ENCODE peak calls at places on chromosomes 2 and 18, in four cellular contexts. Z is NB4, R is dorsolateral prefrontal cortex, B is astrocyte of the spinal cord. S is an unnamed sample.

GRCh38 chr2:230262246-230262645 is 36.7 kb downstream of the SP140 start:
- DNase-seq in Z (no peak), R (no peak), B (no peak), S (no peak)

GRCh38 chr2:15223887-15224286 is 337.2 kb downstream of the NBAS start:
- DNase-seq in Z (peak; percentile 9), R (no peak), B (peak; percentile 73), S (no peak)

GRCh38 chr2:44579136-44579836 is 217.5 kb downstream of the CAMKMT start:
- DNase-seq in Z (peak; percentile 28), R (no peak), B (no peak), S (no peak)

GRCh38 chr2:36819090-36819711 is 122.7 kb downstream of the VIT start:
- DNase-seq in Z (no peak), R (no peak), B (no peak), S (no peak)

GRCh38 chr2:64987001-64987962 is 1.9 kb upstream of the SLC1A4 start:
- DNase-seq in Z (peak; percentile 62), R (no peak), B (peak; percentile 39), S (no peak)

GRCh38 chr18:23752796-23753195 is 63.5 kb downstream of the LAMA3 start:
- DNase-seq in Z (no peak), R (no peak), B (no peak), S (no peak)

GRCh38 chr18:77022556-77022955 is 110.0 kb downstream of the MBP start:
- DNase-seq in Z (no peak), R (no peak), B (no peak), S (no peak)

GRCh38 chr2:1972428-1972827 is 228.1 kb upstream of the PXDN start:
- DNase-seq in Z (no peak), R (no peak), B (peak; percentile 81), S (no peak)

GRCh38 chr2:227407601-227408089 is 19.9 kb upstream of the SCYGR1 start:
- DNase-seq in Z (peak; percentile 92), R (no peak), B (no peak), S (no peak)

GRCh38 chr18:23982154-23983071 is 32.1 kb upstream of the TTC39C start:
- DNase-seq in Z (no peak), R (no peak), B (peak; percentile 81), S (no peak)

GRCh38 chr18:48991299-48992055 is 40.7 kb upstream of the SMAD7 start:
- DNase-seq in Z (no peak), R (no peak), B (no peak), S (no peak)

GRCh38 chr18:31590570-31590969 is 1.1 kb upstream of the TTR start:
- DNase-seq in Z (no peak), R (no peak), B (no peak), S (no peak)

GRCh38 chr2:68282814-68283812 is 30.8 kb upstream of the PPP3R1 start:
- DNase-seq in Z (peak; percentile 57), R (no peak), B (peak; percentile 45), S (no peak)

GRCh38 chr18:12564861-12565260 is 93.0 kb downstream of the SPIRE1 start:
- DNase-seq in Z (no peak), R (no peak), B (no peak), S (no peak)

GRCh38 chr2:215415218-215415617 is 20.6 kb downstream of the FN1 start:
- DNase-seq in Z (no peak), R (no peak), B (no peak), S (no peak)
- TF ChIP-seq CTCF in Z (no peak), R (no peak), B (no peak), S (no peak)

DNA sequence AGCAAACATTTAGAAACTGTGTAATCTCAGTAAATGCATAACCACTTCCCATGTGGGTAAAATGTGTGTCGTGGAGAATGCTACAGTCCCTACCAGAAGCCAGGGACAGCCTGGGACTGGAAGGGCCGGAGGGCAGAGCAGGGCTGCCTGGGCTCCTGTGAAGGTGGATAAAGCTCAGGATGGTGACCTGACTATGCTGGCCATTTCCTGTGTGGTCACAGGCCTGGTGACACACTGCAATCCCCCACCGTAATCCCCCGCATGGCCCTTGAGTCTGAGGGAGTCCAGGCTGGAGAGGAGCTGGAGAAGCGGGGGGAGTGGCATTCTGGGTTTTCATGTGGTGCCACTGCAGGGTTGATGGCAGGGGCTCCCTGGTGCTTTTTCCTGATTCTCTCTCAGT is 102.3 kb downstream of the LRRC30 start:
- DNase-seq in Z (no peak), R (no peak), B (no peak), S (no peak)
- TF ChIP-seq CTCF in Z (no peak), R (no peak), B (no peak), S (no peak)

GRCh38 chr2:75482398-75482797 is 78.3 kb downstream of the EVA1A start:
- DNase-seq in Z (no peak), R (no peak), B (no peak), S (no peak)

GRCh38 chr2:75476778-75477177 is 84.0 kb downstream of the EVA1A start:
- DNase-seq in Z (no peak), R (no peak), B (peak; percentile 63), S (no peak)

GRCh38 chr2:75484840-75485239 is 75.9 kb downstream of the EVA1A start:
- DNase-seq in Z (no peak), R (no peak), B (no peak), S (no peak)

GRCh38 chr2:75483878-75484277 is 76.9 kb downstream of the EVA1A start:
- DNase-seq in Z (no peak), R (no peak), B (no peak), S (no peak)

GRCh38 chr2:75481041-75481836 is 79.5 kb downstream of the EVA1A start:
- DNase-seq in Z (peak; percentile 9), R (no peak), B (peak; percentile 15), S (no peak)
- TF ChIP-seq CTCF in Z (peak; percentile 6), R (no peak), B (peak; percentile 45), S (no peak)

DNA sequence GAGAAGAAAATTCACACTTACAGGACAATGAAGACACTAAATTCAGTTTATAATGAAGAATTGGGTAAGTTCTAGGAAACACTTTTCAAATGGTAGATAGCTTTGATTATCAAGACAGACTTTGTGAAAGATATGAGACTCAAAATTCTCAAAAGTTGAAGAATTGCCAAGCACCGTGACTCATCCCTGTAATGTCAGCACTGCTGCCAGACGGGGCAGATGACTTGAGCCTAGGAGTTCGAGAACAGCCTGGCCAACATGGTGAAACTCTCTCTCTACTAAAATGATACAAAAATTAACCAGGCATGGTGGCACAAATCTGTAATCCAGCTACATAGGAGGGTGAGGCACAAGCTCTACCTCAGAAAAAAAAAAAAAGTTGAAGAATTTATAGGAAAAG is 1820.1 kb upstream of the LRRTM1 start:
- DNase-seq in Z (no peak), R (no peak), B (no peak), S (no peak)
- TF ChIP-seq CTCF in Z (no peak), R (no peak), B (no peak), S (no peak)

DNA sequence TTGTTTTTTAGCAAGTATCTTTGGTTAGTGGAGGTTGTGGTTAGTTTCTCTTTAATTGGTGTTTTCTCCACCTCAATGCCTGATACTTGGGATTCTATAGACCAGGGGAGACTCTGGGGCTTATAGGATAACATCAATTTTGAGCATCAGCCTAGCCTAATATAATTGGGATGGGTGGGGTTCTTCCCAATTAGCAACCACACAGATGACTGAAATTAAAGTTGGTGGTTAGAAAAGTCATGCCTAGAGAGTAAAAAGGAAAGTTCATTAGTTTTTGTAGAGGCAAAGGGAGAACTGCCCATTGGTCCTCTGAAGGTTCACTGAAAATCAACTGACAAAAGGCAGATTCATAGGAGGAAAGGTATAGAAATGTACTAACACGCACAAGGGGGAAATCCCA is 843.3 kb downstream of the TSN start:
- DNase-seq in Z (no peak), R (no peak), B (no peak), S (no peak)
- TF ChIP-seq CTCF in Z (no peak), R (no peak), B (no peak), S (no peak)

GRCh38 chr2:108069515-108070310 is 83.4 kb downstream of the SLC5A7 start:
- DNase-seq in Z (no peak), R (no peak), B (no peak), S (no peak)
- TF ChIP-seq CTCF in Z (no peak), R (no peak), B (no peak), S (no peak)

GRCh38 chr2:124027182-124027581 is 2.1 kb downstream of the CNTNAP5 start:
- DNase-seq in Z (peak; percentile 66), R (no peak), B (peak; percentile 35), S (peak; percentile 16)
- TF ChIP-seq CTCF in Z (peak; percentile 63), R (peak; percentile 74), B (peak; percentile 52), S (peak; percentile 90)

GRCh38 chr18:78074400-78075020 is 824.9 kb downstream of the GALR1 start:
- DNase-seq in Z (no peak), R (no peak), B (no peak), S (no peak)

GRCh38 chr18:78071146-78071710 is 821.6 kb downstream of the GALR1 start:
- DNase-seq in Z (no peak), R (no peak), B (no peak), S (no peak)

GRCh38 chr18:78069784-78070664 is 820.4 kb downstream of the GALR1 start:
- DNase-seq in Z (no peak), R (peak; percentile 48), B (no peak), S (no peak)

GRCh38 chr18:78073275-78073674 is 823.6 kb downstream of the GALR1 start:
- DNase-seq in Z (peak; percentile 13), R (no peak), B (no peak), S (no peak)
- TF ChIP-seq CTCF in Z (no peak), R (peak; percentile 58), B (no peak), S (peak; percentile 1)

DNA sequence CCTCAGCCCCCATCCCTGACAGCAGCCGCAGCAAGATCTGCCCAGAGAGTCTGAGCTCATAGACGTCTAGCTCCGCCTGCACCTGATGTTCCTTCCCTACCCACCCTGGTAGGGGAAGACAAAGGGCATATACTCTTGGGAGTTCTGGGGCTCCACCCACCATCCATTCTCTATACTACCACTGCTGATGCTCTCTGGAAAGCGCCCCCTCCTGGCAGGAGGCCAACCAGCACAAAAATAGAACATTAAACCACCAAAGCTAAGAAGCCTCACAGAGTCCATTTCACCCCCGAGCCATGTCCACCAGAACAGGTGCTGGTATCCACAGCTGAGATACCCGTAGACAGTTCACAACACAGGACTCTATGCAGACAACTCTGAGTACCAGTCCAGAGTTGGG is 662.6 kb upstream of the FAM98A start:
- DNase-seq in Z (peak; percentile 3), R (no peak), B (no peak), S (no peak)
- TF ChIP-seq CTCF in Z (no peak), R (no peak), B (no peak), S (no peak)

S was measured in D721Med.